ENCODE peak calls at places on chromosomes 1 and 21, in ten cellular contexts. W is kidney tubule cell; F is stimulated activated CD4-positive, alpha-beta T cell treated with anti-CD3 and anti-CD28 coated beads, Interleukin-2, amount 100 ng/mL, for 24 hours; E is activated naive CD8-positive, alpha-beta T cell treated with anti-CD3 and anti-CD28 coated beads, Interleukin-2, amount 50 U/mL, for 24 hours; U is testis; L is ovary; Q is thoracic aorta; K is H1; Y is T-helper 2 cell; P is GM13977. I is an unnamed sample.

GRCh38 chr1:145956776-145957442 is 908 bp downstream of the LIX1L start:
- DNase-seq in E (no peak), Q (no peak), Y (no peak), W (no peak), K (no peak), L (peak; percentile 78), F (no peak), P (no peak), U (peak; percentile 62), I (peak; percentile 35)

GRCh38 chr1:95287078-95287477 is 53.1 kb downstream of the RWDD3 start:
- DNase-seq in L (no peak), Q (no peak), P (no peak), E (no peak), K (no peak), F (no peak), U (no peak), W (no peak), Y (no peak), I (no peak)

GRCh38 chr1:216119600-216119999 is 303.6 kb downstream of the USH2A start:
- DNase-seq in L (no peak), E (no peak), Y (no peak), K (no peak), F (no peak), Q (no peak), U (no peak), P (peak; percentile 17), W (peak; percentile 47), I (no peak)

GRCh38 chr1:1173793-1174415 is at the start of gene TTLL10:
- DNase-seq in F (peak; percentile 43), Q (no peak), Y (no peak), P (peak; percentile 71), K (no peak), U (no peak), W (no peak), L (peak; percentile 14), E (no peak), I (no peak)

GRCh38 chr1:162011337-162012012 is 12.2 kb downstream of the OLFML2B start:
- DNase-seq in W (no peak), P (no peak), F (no peak), E (no peak), Y (no peak), K (no peak), L (peak; percentile 30), Q (no peak), U (no peak), I (no peak)

GRCh38 chr21:46436586-46436985 is 22.1 kb upstream of the DIP2A start:
- DNase-seq in Y (no peak), P (no peak), F (no peak), K (no peak), L (no peak), W (no peak), Q (no peak), E (no peak), U (no peak), I (no peak)

GRCh38 chr1:226098870-226099832 is 36.6 kb downstream of the H3-3A start:
- DNase-seq in E (no peak), Q (no peak), P (no peak), K (no peak), W (no peak), F (no peak), U (no peak), L (no peak), Y (no peak), I (no peak)

GRCh38 chr1:199113265-199113869 is 474.5 kb downstream of the PTPRC start:
- DNase-seq in P (no peak), E (peak; percentile 69), L (no peak), K (peak; percentile 38), Q (no peak), Y (peak; percentile 13), W (peak; percentile 59), U (peak; percentile 71), F (peak; percentile 72), I (peak; percentile 8)

GRCh38 chr1:50097041-50097739 is 11.5 kb upstream of the ELAVL4 start:
- DNase-seq in K (no peak), F (no peak), Q (no peak), E (no peak), Y (no peak), P (no peak), U (no peak), W (no peak), L (no peak), I (no peak)

GRCh38 chr1:5914676-5915285 is 77.4 kb downstream of the NPHP4 start:
- DNase-seq in Q (no peak), W (no peak), Y (no peak), L (no peak), K (no peak), P (no peak), E (no peak), F (no peak), U (peak; percentile 8), I (no peak)

GRCh38 chr1:206770531-206771352 is at the start of gene IL19:
- DNase-seq in Q (no peak), P (peak; percentile 23), Y (no peak), E (no peak), K (no peak), L (no peak), F (no peak), W (peak; percentile 69), U (no peak), I (no peak)

GRCh38 chr1:44926311-44926781 is 60.0 kb downstream of the EIF2B3 start:
- DNase-seq in E (no peak), Q (no peak), K (no peak), Y (no peak), W (no peak), L (no peak), F (no peak), P (no peak), U (no peak), I (no peak)

GRCh38 chr1:41608242-41608641 is 123.8 kb upstream of the EDN2 start:
- DNase-seq in P (no peak), W (no peak), U (peak; percentile 37), F (no peak), L (no peak), K (no peak), Y (no peak), Q (no peak), E (no peak), I (peak; percentile 80)

GRCh38 chr1:202240956-202241355 is 47.4 kb downstream of the LGR6 start:
- DNase-seq in K (no peak), F (no peak), Q (no peak), U (no peak), W (no peak), E (no peak), P (no peak), L (no peak), Y (no peak), I (no peak)

GRCh38 chr1:81804320-81804719 is 3.6 kb downstream of the ADGRL2 start:
- DNase-seq in Y (no peak), K (no peak), E (no peak), P (no peak), Q (no peak), L (no peak), F (no peak), W (peak; percentile 4), U (no peak), I (no peak)

GRCh38 chr1:36910281-36910725 is 124.0 kb downstream of the GRIK3 start:
- DNase-seq in Q (no peak), P (no peak), W (no peak), K (no peak), F (no peak), Y (no peak), L (no peak), U (no peak), E (no peak), I (no peak)

GRCh38 chr21:44616591-44616926 is 4.7 kb downstream of the KRTAP10-8 start:
- DNase-seq in F (no peak), K (no peak), U (no peak), Y (no peak), W (no peak), P (no peak), Q (no peak), E (no peak), L (no peak), I (no peak)

GRCh38 chr1:49416758-49417157 is 607.0 kb downstream of the AGBL4 start:
- DNase-seq in Y (no peak), E (no peak), F (no peak), U (no peak), Q (no peak), L (no peak), P (no peak), W (no peak), K (no peak), I (no peak)

GRCh38 chr21:45891388-45892155 is 90.0 kb upstream of the COL6A1 start:
- DNase-seq in P (no peak), Y (no peak), U (no peak), E (no peak), L (no peak), F (no peak), K (no peak), W (no peak), Q (no peak), I (no peak)

GRCh38 chr1:39574646-39575045 is 1.9 kb downstream of the PABPC4 start:
- DNase-seq in Q (no peak), P (no peak), L (no peak), W (peak; percentile 38), F (no peak), Y (no peak), E (no peak), K (no peak), U (peak; percentile 38), I (no peak)

GRCh38 chr1:75786901-75787455 is 922 bp downstream of the RABGGTB start:
- DNase-seq in W (no peak), K (no peak), F (peak; percentile 22), E (no peak), Y (no peak), P (no peak), L (no peak), U (no peak), Q (no peak), I (no peak)

GRCh38 chr1:240212552-240212951 is 120.9 kb downstream of the FMN2 start:
- DNase-seq in F (no peak), P (no peak), Q (no peak), Y (no peak), W (no peak), L (no peak), K (no peak), U (no peak), E (no peak), I (no peak)

GRCh38 chr1:152411846-152412245 is 2.2 kb downstream of the CRNN start:
- DNase-seq in Q (no peak), L (no peak), W (no peak), K (no peak), U (no peak), E (no peak), F (no peak), P (no peak), Y (no peak), I (no peak)

GRCh38 chr1:228194436-228194835 is 13.4 kb upstream of the OBSCN start:
- DNase-seq in P (no peak), L (no peak), Q (no peak), K (no peak), E (no peak), U (no peak), Y (no peak), W (no peak), F (no peak), I (no peak)

GRCh38 chr1:44472614-44473262 is 67.7 kb downstream of the RNF220 start:
- DNase-seq in F (no peak), W (no peak), L (no peak), E (no peak), Y (no peak), Q (no peak), U (no peak), K (no peak), P (peak; percentile 31), I (peak; percentile 52)

GRCh38 chr1:230581446-230582079 is 60.7 kb upstream of the COG2 start:
- DNase-seq in K (no peak), U (no peak), F (no peak), W (no peak), E (no peak), Q (no peak), P (no peak), L (no peak), Y (no peak), I (no peak)

GRCh38 chr1:17167783-17168479 is 37.0 kb upstream of the PADI1 start:
- DNase-seq in E (no peak), F (no peak), P (no peak), U (no peak), Q (no peak), Y (no peak), K (no peak), L (no peak), W (peak; percentile 100), I (peak; percentile 89)

GRCh38 chr1:232142403-232143314 is 487.3 kb downstream of the SIPA1L2 start:
- DNase-seq in E (no peak), W (peak; percentile 92), P (no peak), Q (peak; percentile 48), K (no peak), Y (no peak), U (no peak), L (peak; percentile 39), F (no peak), I (peak; percentile 19)

I was measured in thyroid gland.